ENCODE peak calls at places on chromosomes 11 and 22, in eight cellular contexts. L is Caco-2, Q is suprapubic skin, W is fibroblast of lung, F is IMR-90, A is uterus, C is stomach, U is right lobe of liver. S is an unnamed sample. For H3K4me1, the result is how much of the 10 kb centered on the place peaks cover.

GRCh38 chr11:61513143-61513740 is 4.7 kb downstream of the LRRC10B start:
- DNase-seq in L (peak), Q (no peak), W (no peak), F (no peak), A (no peak), C (no peak), U (no peak), S (no peak)

GRCh38 chr22:42436402-42436801 is 4.2 kb upstream of the NFAM1 start:
- DNase-seq in L (no peak), Q (no peak), W (no peak), F (no peak), A (no peak), C (no peak), U (no peak), S (no peak)

GRCh38 chr11:113587318-113587739 is 112.1 kb upstream of the DRD2 start:
- DNase-seq in L (no peak), Q (no peak), W (no peak), F (peak), A (no peak), C (no peak), U (no peak), S (no peak)

GRCh38 chr11:3205261-3206127 is 13.1 kb downstream of the MRGPRG start:
- DNase-seq in L (no peak), Q (no peak), W (no peak), F (no peak), A (no peak), C (no peak), U (no peak), S (peak)

GRCh38 chr11:106152824-106153223 is 75.4 kb downstream of the AASDHPPT start:
- DNase-seq in L (no peak), Q (no peak), W (peak), F (peak), A (no peak), C (no peak), U (no peak), S (no peak)

GRCh38 chr11:96342131-96342970 is 644 bp downstream of the MAML2 start:
- DNase-seq in L (no peak), Q (no peak), W (peak), F (no peak), A (no peak), C (no peak), U (no peak), S (no peak)

GRCh38 chr22:44024288-44024908 is at the start of gene PARVB:
- DNase-seq in L (peak), Q (peak), W (no peak), F (no peak), A (no peak), C (no peak), U (peak), S (peak)

GRCh38 chr22:22428222-22429098 is 80.1 kb downstream of the ZNF280B start:
- DNase-seq in L (no peak), Q (no peak), W (no peak), F (no peak), A (no peak), C (no peak), U (no peak), S (no peak)

GRCh38 chr22:23376256-23376655 is 195.9 kb downstream of the BCR start:
- DNase-seq in L (peak), Q (peak), W (no peak), F (no peak), A (no peak), C (no peak), U (no peak), S (no peak)

GRCh38 chr11:59283825-59284772 is 71.4 kb upstream of the MPEG1 start:
- DNase-seq in L (peak), Q (no peak), W (peak), F (peak), A (peak), C (peak), U (peak), S (no peak)

GRCh38 chr11:17633987-17634775 is 85.2 kb upstream of the MYOD1 start:
- DNase-seq in L (no peak), Q (peak), W (no peak), F (no peak), A (no peak), C (no peak), U (no peak), S (no peak)

GRCh38 chr22:31491218-31491962 is 1.7 kb upstream of the EIF4ENIF1 start:
- DNase-seq in L (no peak), Q (no peak), W (no peak), F (no peak), A (no peak), C (no peak), U (no peak), S (no peak)

GRCh38 chr22:44622147-44622427 is 79.9 kb upstream of the PRR5 start:
- DNase-seq in L (no peak), Q (no peak), W (no peak), F (no peak), A (no peak), C (no peak), U (no peak), S (no peak)

GRCh38 chr11:76806608-76807205 is 23.6 kb downstream of the TSKU start:
- DNase-seq in L (no peak), Q (no peak), W (no peak), F (no peak), A (no peak), C (no peak), U (no peak), S (no peak)

GRCh38 chr11:126491092-126491491 is 135.6 kb downstream of the ST3GAL4 start:
- DNase-seq in L (no peak), Q (no peak), W (no peak), F (no peak), A (no peak), C (no peak), U (no peak), S (no peak)

GRCh38 chr11:9385288-9385902 is 943 bp downstream of the IPO7 start:
- DNase-seq in L (peak), Q (no peak), W (no peak), F (no peak), A (no peak), C (peak), U (no peak), S (no peak)

GRCh38 chr22:50201191-50202129 is 649 bp downstream of the SELENOO start:
- DNase-seq in L (peak), Q (no peak), W (no peak), F (no peak), A (no peak), C (peak), U (no peak), S (no peak)

GRCh38 chr11:69293819-69294505 is at the start of gene MYEOV:
- DNase-seq in L (peak), Q (no peak), W (peak), F (no peak), A (no peak), C (peak), U (peak), S (peak)

GRCh38 chr11:12716816-12717215 is 42.6 kb downstream of the TEAD1 start:
- DNase-seq in L (no peak), Q (no peak), W (no peak), F (no peak), A (no peak), C (no peak), U (no peak), S (no peak)

GRCh38 chr11:57358543-57358961 is 20.4 kb downstream of the P2RX3 start:
- DNase-seq in L (no peak), Q (no peak), W (no peak), F (peak), A (no peak), C (no peak), U (no peak), S (no peak)

GRCh38 chr11:122230387-122230760 is 114.4 kb upstream of the BLID start:
- DNase-seq in L (no peak), Q (no peak), W (peak), F (peak), A (no peak), C (no peak), U (no peak), S (no peak)

GRCh38 chr22:36322602-36322915 is 65.2 kb downstream of the MYH9 start:
- DNase-seq in L (no peak), Q (no peak), W (no peak), F (no peak), A (no peak), C (no peak), U (no peak), S (no peak)

GRCh38 chr22:31614781-31615480 is 47.1 kb downstream of the PISD start:
- DNase-seq in L (no peak), Q (no peak), W (no peak), F (no peak), A (no peak), C (no peak), U (no peak), S (no peak)

GRCh38 chr22:44325718-44326548 is 13.2 kb upstream of the SHISAL1 start:
- DNase-seq in L (no peak), Q (no peak), W (peak), F (peak), A (no peak), C (no peak), U (no peak), S (no peak)

GRCh38 chr11:124799384-124800225 is 601 bp downstream of the MSANTD2 start:
- DNase-seq in L (peak), Q (peak), W (peak), F (peak), A (no peak), C (peak), U (peak), S (peak)

GRCh38 chr11:17653606-17654005 is 65.8 kb upstream of the MYOD1 start:
- DNase-seq in L (no peak), Q (no peak), W (no peak), F (no peak), A (no peak), C (no peak), U (no peak), S (no peak)

GRCh38 chr11:43268161-43268560 is 43.6 kb upstream of the API5 start:
- DNase-seq in L (no peak), Q (no peak), W (no peak), F (no peak), A (no peak), C (peak), U (no peak), S (no peak)

GRCh38 chr11:124402326-124402922 is 3.6 kb upstream of the OR8B3 start:
- DNase-seq in L (peak), Q (no peak), W (peak), F (peak), A (no peak), C (peak), U (peak), S (peak)

GRCh38 chr11:73177380-73178091 is 35.4 kb upstream of the FCHSD2 start:
- DNase-seq in L (no peak), Q (no peak), W (no peak), F (no peak), A (peak), C (peak), U (peak), S (peak)

GRCh38 chr11:26109658-26110393 is 222.1 kb upstream of the ANO3 start:
- DNase-seq in L (no peak), Q (no peak), W (peak), F (peak), A (no peak), C (no peak), U (no peak), S (no peak)

GRCh38 chr11:26105762-26106423 is 226.0 kb upstream of the ANO3 start:
- DNase-seq in L (no peak), Q (no peak), W (no peak), F (no peak), A (no peak), C (no peak), U (no peak), S (no peak)

GRCh38 chr11:26102325-26102724 is 229.6 kb upstream of the ANO3 start:
- DNase-seq in L (no peak), Q (no peak), W (no peak), F (no peak), A (no peak), C (no peak), U (no peak), S (no peak)

GRCh38 chr11:26112190-26112715 is 219.7 kb upstream of the ANO3 start:
- DNase-seq in L (no peak), Q (no peak), W (no peak), F (no peak), A (no peak), C (no peak), U (no peak), S (no peak)

GRCh38 chr11:26106713-26107112 is 225.2 kb upstream of the ANO3 start:
- DNase-seq in L (no peak), Q (no peak), W (no peak), F (no peak), A (no peak), C (no peak), U (no peak), S (no peak)
- H3K4me1 ChIP-seq in L (under half), Q (under half), W (under half), F (under half), A (under half), C (under half), U (under half), S (under half)

GRCh38 chr22:45977551-45978274 is 751 bp upstream of the WNT7B start:
- DNase-seq in L (no peak), Q (no peak), W (no peak), F (peak), A (no peak), C (no peak), U (no peak), S (no peak)
- TF ChIP-seq CTCF in L (no peak), Q (no peak), W (no peak), F (no peak), A (no peak), C (no peak), U (no peak), S (no peak)

DNA sequence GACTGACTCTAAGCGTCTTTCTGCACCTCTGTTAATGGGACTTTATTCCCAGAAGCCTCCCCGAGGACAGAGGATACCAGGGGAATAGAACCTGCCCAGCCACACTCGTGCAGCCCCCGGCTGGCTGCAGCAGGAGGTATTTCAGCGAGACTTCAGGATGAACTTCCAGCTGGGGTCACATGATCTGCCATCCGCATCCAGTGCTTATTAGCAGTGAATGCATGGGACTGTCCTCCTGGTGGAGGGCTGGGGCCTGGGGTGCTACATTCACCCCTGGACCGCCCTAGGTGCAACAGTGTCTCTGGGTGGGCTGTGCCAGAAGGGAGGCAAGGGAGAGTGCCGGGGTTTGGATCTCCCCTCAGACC is 1.6 kb downstream of the DUSP8 start:
- DNase-seq in L (no peak), Q (no peak), W (no peak), F (no peak), A (no peak), C (no peak), U (no peak), S (no peak)
- H3K4me3 ChIP-seq in L (no peak), Q (no peak), W (peak), F (peak), A (peak), C (peak), U (no peak), S (peak)

DNA sequence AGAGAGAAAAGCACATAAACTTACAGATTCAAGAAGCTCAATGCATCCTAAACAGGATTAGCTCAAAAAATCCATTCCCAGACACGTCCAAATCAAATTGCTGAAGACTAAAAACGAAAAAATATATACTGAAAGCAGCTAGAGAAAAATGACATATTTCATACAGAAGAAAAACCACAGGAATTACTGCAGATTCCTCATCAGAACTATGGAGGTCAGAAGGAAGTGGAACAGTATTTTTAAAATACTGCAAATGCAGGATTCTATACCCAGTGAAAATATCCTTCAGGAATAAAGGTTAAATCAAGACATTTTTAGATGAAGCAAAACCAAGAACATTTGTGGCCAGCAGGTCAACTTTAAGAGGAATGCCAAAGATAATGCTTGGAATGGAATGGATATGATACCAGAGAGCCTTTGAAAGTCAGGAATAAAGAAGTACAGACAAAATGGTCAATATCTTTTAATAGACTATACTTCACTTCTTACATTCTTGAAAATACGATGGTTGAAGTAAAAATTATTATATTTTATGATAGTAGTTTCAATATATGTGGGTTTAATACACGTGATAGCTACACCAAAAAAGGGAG is 352.9 kb downstream of the CTTN start:
- DNase-seq in L (no peak), Q (no peak), W (no peak), F (no peak), A (no peak), C (no peak), U (no peak), S (no peak)
- H3K4me1 ChIP-seq in L (under half), Q (under half), W (under half), F (under half), A (under half), C (under half), U (under half), S (under half)

GRCh38 chr11:91244921-91245320 is 979.7 kb upstream of the FAT3 start:
- DNase-seq in L (no peak), Q (no peak), W (no peak), F (no peak), A (no peak), C (no peak), U (no peak), S (no peak)

GRCh38 chr11:91243065-91243464 is 981.6 kb upstream of the FAT3 start:
- DNase-seq in L (no peak), Q (no peak), W (peak), F (peak), A (no peak), C (no peak), U (no peak), S (no peak)

GRCh38 chr11:91243630-91244029 is 981.0 kb upstream of the FAT3 start:
- DNase-seq in L (no peak), Q (no peak), W (peak), F (no peak), A (no peak), C (no peak), U (no peak), S (no peak)

GRCh38 chr11:91248199-91248807 is 976.3 kb upstream of the FAT3 start:
- DNase-seq in L (peak), Q (no peak), W (peak), F (peak), A (no peak), C (peak), U (no peak), S (no peak)
- TF ChIP-seq CTCF in L (peak), Q (no peak), W (peak), F (peak), A (peak), C (no peak), U (peak), S (peak)

DNA sequence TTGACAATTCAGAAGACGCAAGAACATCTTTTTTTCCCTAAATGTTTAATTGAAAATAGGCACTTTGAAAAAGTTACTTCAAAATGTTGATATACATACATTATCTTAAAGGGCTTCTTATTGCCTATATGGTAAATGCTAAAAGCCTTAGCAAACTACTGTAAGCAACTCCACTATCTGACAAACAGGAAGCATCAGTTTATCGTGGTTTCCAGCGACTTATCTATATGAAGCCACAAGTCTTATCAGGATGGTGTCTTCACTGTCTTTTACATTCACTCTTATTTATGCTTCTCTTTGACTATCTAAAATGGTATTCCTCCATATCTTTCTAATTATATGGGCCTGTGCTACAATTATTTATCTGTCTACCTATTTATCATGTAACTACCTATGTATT is 2091.9 kb downstream of the LRRC4C start:
- DNase-seq in L (no peak), Q (no peak), W (no peak), F (no peak), A (no peak), C (no peak), U (no peak), S (no peak)
- H3K4me3 ChIP-seq in L (no peak), Q (no peak), W (no peak), F (no peak), A (no peak), C (no peak), U (no peak), S (no peak)

DNA sequence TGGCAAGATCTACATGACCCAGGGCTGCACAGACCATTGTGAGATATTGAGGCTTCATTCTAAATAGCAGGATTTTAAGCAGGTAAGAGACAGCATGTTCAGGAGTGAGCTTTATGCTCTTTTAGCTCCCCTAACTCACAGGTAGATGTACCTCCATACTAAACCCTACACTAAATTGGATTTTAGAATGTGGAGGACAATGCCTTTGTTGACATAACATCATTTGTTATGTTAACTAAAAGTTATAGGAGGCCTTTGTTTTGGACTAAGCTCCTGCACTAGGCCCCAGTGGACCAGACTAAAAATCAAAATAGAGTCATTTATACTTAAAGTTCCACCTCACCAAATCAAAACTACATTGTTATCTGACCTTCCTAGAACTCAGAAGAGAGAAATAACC is 6.8 kb downstream of the DDIAS start:
- DNase-seq in L (no peak), Q (no peak), W (no peak), F (no peak), A (no peak), C (no peak), U (no peak), S (no peak)
- H3K4me1 ChIP-seq in L (under half), Q (under half), W (under half), F (under half), A (under half), C (under half), U (under half), S (under half)

GRCh38 chr22:17888855-17889254 is 114.6 kb upstream of the BID start:
- DNase-seq in L (no peak), Q (no peak), W (peak), F (peak), A (no peak), C (no peak), U (no peak), S (no peak)

GRCh38 chr22:17893900-17894299 is 119.6 kb upstream of the BID start:
- DNase-seq in L (no peak), Q (no peak), W (no peak), F (no peak), A (no peak), C (no peak), U (peak), S (no peak)

GRCh38 chr22:17890892-17891291 is 116.6 kb upstream of the BID start:
- DNase-seq in L (no peak), Q (no peak), W (no peak), F (no peak), A (no peak), C (no peak), U (no peak), S (no peak)

GRCh38 chr22:17890245-17890671 is 116.0 kb upstream of the BID start:
- DNase-seq in L (no peak), Q (no peak), W (no peak), F (peak), A (no peak), C (no peak), U (no peak), S (no peak)

DNA sequence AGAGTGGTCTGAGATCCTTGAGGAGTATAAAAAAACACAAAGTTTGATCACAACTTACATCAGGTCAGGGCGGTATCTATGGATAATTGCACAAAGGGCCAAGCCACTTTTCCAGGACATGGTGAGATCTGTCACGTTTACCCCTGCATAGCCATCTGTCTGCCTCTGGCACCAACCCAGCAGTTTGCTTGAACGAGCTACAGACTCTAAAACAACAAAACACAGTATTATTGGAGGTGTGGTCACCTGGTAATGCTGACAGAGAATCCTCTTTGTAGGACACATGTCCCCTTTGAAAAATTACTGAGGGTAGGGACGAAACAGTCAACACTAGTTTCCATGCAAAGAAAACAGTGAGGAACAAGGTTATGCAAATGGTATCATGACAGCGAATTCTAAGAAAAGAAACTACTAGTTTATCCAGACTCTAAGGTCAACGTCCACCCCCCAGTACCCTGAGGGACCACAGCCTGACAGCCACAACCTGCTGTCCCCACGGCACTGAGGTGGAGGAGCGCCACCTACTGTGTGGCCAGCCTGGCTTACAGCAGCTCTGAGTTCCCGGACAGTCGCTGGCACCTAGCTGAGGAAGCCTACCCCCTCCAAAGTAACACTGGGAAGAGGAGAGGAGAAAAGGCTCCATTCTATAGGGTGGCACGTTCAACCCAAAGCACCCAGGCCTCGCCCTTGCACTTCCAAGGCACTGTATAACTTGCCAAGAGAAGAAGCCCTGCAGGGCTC is 117.3 kb upstream of the BID start:
- DNase-seq in L (peak), Q (no peak), W (no peak), F (no peak), A (no peak), C (no peak), U (peak), S (no peak)
- TF ChIP-seq CTCF in L (no peak), Q (no peak), W (no peak), F (peak), A (peak), C (no peak), U (peak), S (peak)

S was measured in lower lobe of right lung.